ENCODE peak calls at places on chromosomes 3 and 15, in seven cellular contexts. G is cerebellar cortex; L is HFF-Myc; Z is natural killer cell treated with Interleukin-12 subunit alpha and Interleukin-12 subunit beta and Interleukin-15 and Interleukin-18, amount 100 ng/mL, for 72 hours; O is T-helper 2 cell; K is psoas muscle; C is Panc1. Q is an unnamed sample.

GRCh38 chr3:110314512-110315114 is 757.0 kb upstream of the NECTIN3 start:
- DNase-seq in G (peak), L (peak), Z (peak), O (peak), K (no peak), C (peak), Q (no peak)

GRCh38 chr15:67103432-67103831 is 38.0 kb downstream of the SMAD3 start:
- DNase-seq in G (no peak), L (no peak), Z (peak), O (no peak), K (no peak), C (no peak), Q (no peak)

GRCh38 chr15:45885801-45886200 is 251.0 kb downstream of the SQOR start:
- DNase-seq in G (no peak), L (no peak), Z (no peak), O (no peak), K (no peak), C (no peak), Q (no peak)

GRCh38 chr15:90076716-90077115 is 25.6 kb downstream of the IDH2 start:
- DNase-seq in G (no peak), L (no peak), Z (no peak), O (no peak), K (no peak), C (no peak), Q (no peak)

GRCh38 chr15:81337713-81338157 is 13.8 kb upstream of the STARD5 start:
- DNase-seq in G (no peak), L (no peak), Z (no peak), O (no peak), K (no peak), C (no peak), Q (no peak)

GRCh38 chr3:107574650-107575049 is 51.9 kb downstream of the BBX start:
- DNase-seq in G (peak), L (peak), Z (no peak), O (no peak), K (no peak), C (peak), Q (no peak)

GRCh38 chr3:167837430-167837829 is 101.9 kb downstream of the SERPINI1 start:
- DNase-seq in G (no peak), L (no peak), Z (no peak), O (no peak), K (no peak), C (no peak), Q (no peak)

GRCh38 chr3:151537751-151538150 is 76.9 kb upstream of the IGSF10 start:
- DNase-seq in G (no peak), L (no peak), Z (no peak), O (no peak), K (no peak), C (no peak), Q (no peak)

GRCh38 chr3:46987485-46988401 is 8.3 kb downstream of the NBEAL2 start:
- DNase-seq in G (no peak), L (no peak), Z (peak), O (peak), K (peak), C (no peak), Q (no peak)

GRCh38 chr3:159866201-159866746 is 122.4 kb upstream of the IL12A start:
- DNase-seq in G (no peak), L (no peak), Z (no peak), O (no peak), K (no peak), C (no peak), Q (no peak)

GRCh38 chr3:36991923-36992805 is 767 bp downstream of the EPM2AIP1 start:
- DNase-seq in G (peak), L (peak), Z (no peak), O (no peak), K (no peak), C (no peak), Q (no peak)

GRCh38 chr3:139552632-139553335 is 13.2 kb upstream of the RBP1 start:
- DNase-seq in G (peak), L (no peak), Z (no peak), O (no peak), K (no peak), C (no peak), Q (no peak)

GRCh38 chr15:31434418-31435255 is 108.0 kb downstream of the KLF13 start:
- DNase-seq in G (no peak), L (peak), Z (peak), O (peak), K (peak), C (no peak), Q (no peak)

GRCh38 chr15:89383635-89384604 is 49.3 kb upstream of the POLG start:
- DNase-seq in G (peak), L (peak), Z (no peak), O (no peak), K (no peak), C (no peak), Q (peak)

GRCh38 chr3:64196236-64196929 is 28.9 kb downstream of the PRICKLE2 start:
- DNase-seq in G (no peak), L (no peak), Z (no peak), O (no peak), K (no peak), C (no peak), Q (no peak)

GRCh38 chr15:78979456-78980320 is 34.8 kb upstream of the CTSH start:
- DNase-seq in G (peak), L (peak), Z (no peak), O (no peak), K (no peak), C (peak), Q (no peak)

Q was measured in SK-N-MC.